ENCODE peak calls at places on chromosome 11, in five cellular contexts. O is fibroblast of pulmonary artery, C is IMR-90, H is breast epithelium, M is GM12865. R is an unnamed sample.

GRCh38 chr11:35579557-35580396 is 38.5 kb upstream of the FJX1 start:
- DNase-seq in H (no peak), O (peak), M (no peak), C (peak), R (no peak)

GRCh38 chr11:19365743-19366410 is 125.1 kb upstream of the E2F8 start:
- DNase-seq in O (peak), H (no peak), M (peak), C (no peak), R (no peak)

GRCh38 chr11:1964955-1965354 is 17.8 kb downstream of the MRPL23 start:
- DNase-seq in M (no peak), O (no peak), H (no peak), C (no peak), R (no peak)

GRCh38 chr11:62393735-62394134 is 25.1 kb upstream of the SCGB1A1 start:
- DNase-seq in C (no peak), O (no peak), H (peak), M (no peak), R (no peak)

GRCh38 chr11:58561394-58562102 is 14.1 kb downstream of the LPXN start:
- DNase-seq in C (no peak), M (no peak), O (no peak), H (no peak), R (no peak)

GRCh38 chr11:73980001-73980960 is 2.4 kb downstream of the UCP2 start:
- DNase-seq in M (peak), O (no peak), C (peak), H (peak), R (peak)

GRCh38 chr11:13335319-13335718 is 57.7 kb downstream of the BMAL1 start:
- DNase-seq in M (peak), C (peak), H (no peak), O (peak), R (peak)

GRCh38 chr11:606245-606644 is 9.5 kb downstream of the IRF7 start:
- DNase-seq in C (no peak), O (peak), M (no peak), H (peak), R (no peak)

GRCh38 chr11:13238879-13239514 is 38.6 kb upstream of the BMAL1 start:
- DNase-seq in M (peak), O (peak), H (no peak), C (peak), R (peak)

GRCh38 chr11:119990306-119991021 is 147.4 kb downstream of the TRIM29 start:
- DNase-seq in M (no peak), O (no peak), H (no peak), C (no peak), R (no peak)

GRCh38 chr11:355581-356458 is 13.5 kb upstream of the B4GALNT4 start:
- DNase-seq in C (peak), H (peak), O (peak), M (peak), R (peak)

GRCh38 chr11:46594383-46594718 is 528 bp upstream of the AMBRA1 start:
- DNase-seq in H (no peak), M (no peak), C (no peak), O (no peak), R (no peak)

GRCh38 chr11:77146261-77147035 is 18.4 kb downstream of the MYO7A start:
- DNase-seq in H (no peak), O (no peak), C (no peak), M (no peak), R (no peak)

GRCh38 chr11:69637956-69638871 is 2.7 kb upstream of the CCND1 start:
- DNase-seq in M (no peak), O (peak), C (peak), H (no peak), R (peak)

GRCh38 chr11:69461272-69461962 is 20.0 kb upstream of the LINC01488 start:
- DNase-seq in H (no peak), O (no peak), M (no peak), C (no peak), R (no peak)

GRCh38 chr11:26621147-26621546 is 49.1 kb upstream of the MUC15 start:
- DNase-seq in O (peak), M (no peak), C (peak), H (no peak), R (no peak)

GRCh38 chr11:74311352-74311926 is at the start of gene P4HA3:
- DNase-seq in C (peak), M (peak), O (peak), H (no peak), R (peak)

GRCh38 chr11:134516529-134516928 is 104.5 kb upstream of the B3GAT1 start:
- DNase-seq in M (no peak), O (no peak), H (peak), C (no peak), R (peak)

GRCh38 chr11:134518616-134519389 is 106.8 kb upstream of the B3GAT1 start:
- DNase-seq in M (no peak), O (no peak), C (no peak), H (peak), R (no peak)

GRCh38 chr11:134519390-134519750 is 107.3 kb upstream of the B3GAT1 start:
- DNase-seq in H (no peak), C (no peak), M (no peak), O (no peak), R (no peak)

GRCh38 chr11:134517115-134517514 is 105.1 kb upstream of the B3GAT1 start:
- DNase-seq in C (no peak), H (no peak), M (no peak), O (no peak), R (no peak)

DNA sequence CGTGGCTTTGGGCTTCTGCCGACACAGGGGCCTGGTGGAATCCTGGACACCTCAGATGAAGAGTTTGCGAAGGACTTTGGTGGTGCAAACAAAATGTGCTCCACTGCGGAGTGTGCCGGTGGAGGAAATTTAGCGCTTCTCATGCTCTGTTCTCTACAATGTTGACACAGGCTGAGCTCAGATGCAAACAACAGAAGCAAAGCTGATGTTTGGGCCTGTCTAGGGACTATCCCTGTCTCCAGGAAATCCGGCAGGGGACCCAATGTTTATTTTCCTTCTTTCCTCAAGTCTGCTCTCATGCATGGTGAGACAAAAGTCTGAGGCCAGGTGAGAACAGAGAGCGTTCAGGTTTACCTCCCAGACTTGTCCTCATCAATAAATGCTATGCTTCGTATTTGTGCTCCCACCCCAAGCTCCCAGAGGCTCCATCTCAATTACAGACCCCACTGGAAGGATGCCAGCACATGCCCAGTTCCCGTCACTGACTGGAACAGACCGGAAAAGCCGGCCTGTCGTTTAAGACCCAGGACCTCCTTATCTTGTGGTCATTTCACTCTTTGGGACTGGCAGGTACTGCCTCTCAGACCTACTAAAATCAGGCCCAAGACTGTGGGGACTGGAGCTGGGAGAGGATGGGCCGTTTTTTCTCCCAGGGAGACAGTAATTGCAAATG is 105.7 kb upstream of the B3GAT1 start:
- DNase-seq in O (no peak), M (no peak), C (no peak), H (peak), R (no peak)
- H3K4me3 ChIP-seq in O (no peak), M (no peak), C (no peak), H (no peak), R (no peak)

GRCh38 chr11:93743316-93743715 is 1.8 kb downstream of the C11orf54 start:
- DNase-seq in M (no peak), H (no peak), C (no peak), O (no peak), R (peak)

GRCh38 chr11:93740031-93740801 is 1.1 kb downstream of the TAF1D start:
- DNase-seq in H (no peak), M (peak), O (peak), C (peak), R (peak)

GRCh38 chr11:93740802-93741093 is 547 bp downstream of the TAF1D start:
- DNase-seq in H (no peak), O (peak), M (peak), C (peak), R (peak)

GRCh38 chr11:93741882-93742226 is 382 bp downstream of the C11orf54 start:
- DNase-seq in H (peak), O (peak), M (no peak), C (peak), R (peak)

DNA sequence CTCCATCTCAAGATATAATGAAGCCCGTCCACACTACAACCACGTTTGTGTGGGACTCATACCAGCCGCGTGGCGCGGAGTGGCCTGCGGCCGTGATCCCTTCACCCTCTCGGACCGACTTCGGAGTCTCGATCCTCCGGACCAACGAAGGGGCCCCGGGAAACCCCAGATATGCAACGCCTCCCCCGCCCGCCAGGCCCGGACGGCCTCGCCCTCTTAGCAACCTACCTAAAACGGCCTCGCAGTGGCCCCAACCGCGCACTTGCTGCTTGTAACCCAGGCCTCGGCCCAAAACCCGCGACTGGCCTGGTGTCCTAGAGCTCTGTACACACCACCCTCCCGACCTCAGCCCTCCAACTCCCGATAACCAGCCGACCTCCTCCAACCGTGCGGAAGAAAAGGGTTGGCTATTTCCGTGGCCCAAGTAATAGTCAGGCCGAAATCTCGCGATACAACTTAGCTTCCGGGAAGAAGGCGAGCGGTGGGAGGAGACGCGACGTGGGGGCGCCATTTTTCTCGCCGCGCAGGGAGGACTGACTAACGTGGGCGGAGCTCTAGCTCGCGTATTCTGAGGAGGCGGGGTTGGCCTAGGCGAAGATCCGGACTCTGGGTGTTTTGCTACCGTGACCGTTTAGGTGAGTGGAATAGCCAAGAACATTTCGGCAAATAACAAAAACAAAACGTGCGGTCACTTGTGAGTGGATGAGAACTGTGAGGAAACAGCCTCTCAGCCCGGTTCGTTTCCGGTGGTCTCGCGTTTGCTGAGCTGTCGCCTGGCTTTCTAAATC is at the start of the genes C11orf54 and TAF1D:
- DNase-seq in H (peak), C (peak), M (peak), O (peak), R (peak)
- H3K4me3 ChIP-seq in H (peak), C (peak), M (peak), O (peak), R (peak)

DNA sequence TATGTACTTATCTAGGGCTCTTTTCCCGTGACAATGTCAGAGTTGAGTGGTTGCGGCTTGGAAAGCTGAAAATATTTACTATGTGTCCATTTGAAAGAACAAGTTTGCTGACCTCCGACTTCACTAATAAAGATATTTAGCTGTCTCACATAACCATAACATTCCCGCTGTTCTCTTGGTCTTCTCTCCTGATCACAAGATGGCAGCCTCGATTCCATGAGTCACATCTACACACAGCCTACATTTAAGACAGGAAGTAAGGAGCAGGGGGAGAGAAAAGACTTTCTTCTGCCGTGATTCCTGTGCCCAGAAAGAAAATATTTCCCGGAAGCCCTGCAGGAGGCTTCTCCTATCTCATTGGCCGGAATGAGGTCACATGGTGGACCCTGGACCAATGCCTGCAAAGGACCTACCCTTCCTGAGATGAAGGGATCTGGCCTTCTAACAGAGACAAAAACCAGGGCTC is 47.4 kb upstream of the SYT13 start:
- DNase-seq in M (peak), O (peak), H (no peak), C (peak), R (peak)
- H3K4me3 ChIP-seq in M (no peak), O (peak), H (no peak), C (no peak), R (no peak)

DNA sequence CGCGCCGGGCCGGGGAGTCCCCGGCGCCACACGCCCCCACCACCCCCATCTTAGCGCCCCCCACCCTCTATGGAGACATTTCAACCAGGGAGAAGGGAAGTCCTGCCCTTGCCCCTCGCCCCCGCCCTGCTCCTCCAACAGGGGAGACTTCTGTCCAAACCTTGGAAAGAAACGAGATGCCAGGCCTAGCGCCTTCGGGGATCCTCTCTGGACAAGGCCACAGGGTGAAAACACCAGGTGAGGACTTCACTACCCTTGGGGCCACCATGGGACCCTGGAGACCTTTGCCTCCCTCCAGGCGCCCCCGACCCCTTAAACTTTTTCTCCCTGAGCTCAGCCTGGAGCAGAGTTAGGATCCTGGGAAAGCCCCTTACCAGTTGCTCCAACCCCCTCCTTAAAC is 11.6 kb upstream of the NPAS4 start:
- DNase-seq in H (no peak), C (no peak), M (no peak), O (no peak), R (no peak)
- H3K4me3 ChIP-seq in H (peak), C (no peak), M (no peak), O (no peak), R (peak)

GRCh38 chr11:114340311-114341131 is 44.3 kb downstream of the NNMT start:
- DNase-seq in M (peak), O (peak), C (peak), H (no peak), R (peak)
- H3K4me3 ChIP-seq in M (no peak), O (peak), C (no peak), H (peak), R (no peak)